ENCODE peak calls at places on chromosome 5, in six cellular contexts. K is B cell, A is AG09319, F is GM13976, Y is OCI-LY7, B is right lobe of liver. R is an unnamed sample.

GRCh38 chr5:157679801-157680200 is 8.5 kb downstream of the C5orf52 start:
- DNase-seq in F (no peak), K (no peak), B (no peak), A (no peak), Y (no peak), R (no peak)

GRCh38 chr5:108629779-108630178 is 117.9 kb upstream of the FER start:
- DNase-seq in Y (no peak), A (no peak), F (no peak), K (no peak), B (no peak), R (no peak)

GRCh38 chr5:13783731-13784130 is 160.8 kb downstream of the DNAH5 start:
- DNase-seq in F (no peak), A (peak; percentile 31), K (no peak), B (no peak), Y (no peak), R (no peak)

GRCh38 chr5:148314187-148314586 is 2.0 kb downstream of the SPINK7 start:
- DNase-seq in Y (no peak), B (no peak), A (no peak), K (no peak), F (no peak), R (no peak)

GRCh38 chr5:174327317-174327864 is 281.9 kb downstream of the NSG2 start:
- DNase-seq in K (no peak), Y (peak; percentile 74), B (no peak), F (peak; percentile 77), A (no peak), R (peak; percentile 69)

GRCh38 chr5:178224403-178224802 is 8.2 kb downstream of the PHYKPL start:
- DNase-seq in F (no peak), B (peak; percentile 43), A (no peak), Y (no peak), K (no peak), R (no peak)

GRCh38 chr5:158388018-158388417 is 529.1 kb upstream of the CLINT1 start:
- DNase-seq in F (no peak), K (no peak), B (no peak), Y (no peak), A (no peak), R (no peak)

GRCh38 chr5:89346573-89346972 is 463.6 kb upstream of the MEF2C start:
- DNase-seq in B (no peak), A (no peak), Y (no peak), K (no peak), F (no peak), R (no peak)

GRCh38 chr5:154771383-154771901 is 16.3 kb downstream of the LARP1 start:
- DNase-seq in A (peak; percentile 66), B (no peak), F (no peak), Y (no peak), K (no peak), R (no peak)

GRCh38 chr5:138450971-138451370 is 12.1 kb downstream of the REEP2 start:
- DNase-seq in K (no peak), Y (no peak), A (no peak), F (no peak), B (no peak), R (no peak)

GRCh38 chr5:137737349-137738256 is 1.7 kb upstream of the KLHL3 start:
- DNase-seq in F (peak; percentile 24), Y (no peak), K (no peak), A (no peak), B (no peak), R (peak; percentile 48)

GRCh38 chr5:166551384-166551783 is 1740.1 kb upstream of the WWC1 start:
- DNase-seq in K (no peak), F (no peak), Y (no peak), B (no peak), A (no peak), R (no peak)

GRCh38 chr5:149563461-149563860 is 12.2 kb upstream of the CSNK1A1 start:
- DNase-seq in B (no peak), K (no peak), F (no peak), A (no peak), Y (no peak), R (no peak)

GRCh38 chr5:9715891-9716335 is 85.8 kb upstream of the TAS2R1 start:
- DNase-seq in Y (no peak), F (no peak), A (no peak), B (no peak), K (no peak), R (no peak)

GRCh38 chr5:90632799-90633198 is 74.2 kb downstream of the ADGRV1 start:
- DNase-seq in F (no peak), K (no peak), B (no peak), A (no peak), Y (no peak), R (no peak)

GRCh38 chr5:1786621-1787471 is 12.8 kb downstream of the MRPL36 start:
- DNase-seq in K (peak; percentile 28), Y (no peak), B (no peak), F (no peak), A (no peak), R (no peak)

GRCh38 chr5:53446908-53447307 is 33.5 kb upstream of the FST start:
- DNase-seq in K (no peak), F (no peak), B (no peak), Y (no peak), A (no peak), R (no peak)

GRCh38 chr5:34550255-34550654 is 105.9 kb upstream of the RAI14 start:
- DNase-seq in K (no peak), F (no peak), A (no peak), Y (no peak), B (no peak), R (no peak)

GRCh38 chr5:154312571-154312970 is 122.0 kb downstream of the GALNT10 start:
- DNase-seq in B (no peak), K (no peak), Y (no peak), A (no peak), F (no peak), R (no peak)

GRCh38 chr5:128257096-128257495 is 173.5 kb downstream of the SLC12A2 start:
- DNase-seq in Y (no peak), F (no peak), K (no peak), B (no peak), A (peak; percentile 38), R (no peak)

GRCh38 chr5:35198681-35199080 is 31.6 kb downstream of the PRLR start:
- DNase-seq in A (no peak), F (no peak), K (no peak), Y (no peak), B (no peak), R (no peak)

DNA sequence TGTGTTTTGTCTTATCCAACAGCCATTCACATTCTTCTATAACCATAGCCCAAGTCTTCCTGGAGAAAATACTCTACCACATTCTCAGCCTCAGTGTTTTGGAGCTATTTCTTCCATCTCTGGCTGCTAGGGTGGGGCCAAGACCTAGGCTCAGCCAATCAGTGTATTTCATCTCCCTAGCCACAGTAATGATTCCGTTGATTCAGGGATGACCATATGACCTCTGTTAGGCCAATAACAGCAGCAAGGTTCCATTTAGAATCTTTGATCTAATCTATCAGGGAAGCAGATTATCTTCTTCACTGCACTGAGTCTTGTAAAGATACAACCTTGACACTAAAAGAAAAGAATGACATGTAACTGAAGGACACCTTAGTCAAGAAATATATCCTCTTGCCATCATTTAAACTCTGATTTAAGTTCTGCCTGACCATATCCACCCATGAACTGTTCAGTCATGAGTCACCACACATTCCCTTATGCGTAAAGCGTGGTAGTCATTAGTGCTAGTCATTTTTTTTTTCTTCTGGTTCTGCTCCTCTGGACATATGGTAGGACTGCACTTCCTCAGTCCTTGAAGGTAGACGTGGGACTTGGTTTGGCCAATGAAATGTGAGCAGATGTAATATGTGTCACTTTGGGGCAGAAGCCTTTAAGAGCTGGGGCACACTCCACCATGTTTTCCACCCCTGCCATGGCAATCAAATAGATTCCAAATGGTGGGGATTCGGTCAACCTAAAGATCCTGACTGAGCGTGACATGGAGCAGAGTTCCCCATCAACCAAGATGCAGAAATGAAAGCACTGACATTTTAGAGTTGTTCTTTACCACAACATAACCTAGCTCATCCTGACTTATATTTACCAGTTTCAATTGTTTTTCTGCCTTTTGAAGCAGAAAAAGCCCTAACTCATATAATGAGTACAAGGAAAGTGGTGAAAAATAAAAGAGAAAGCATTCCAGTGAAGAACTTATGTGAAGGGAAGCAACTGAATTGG is 12.7 kb upstream of the PRELID2 start:
- DNase-seq in B (no peak), K (no peak), F (no peak), Y (no peak), A (no peak), R (no peak)
- TF ChIP-seq CTCF in B (no peak), K (no peak), F (no peak), Y (no peak), A (no peak), R (no peak)

DNA sequence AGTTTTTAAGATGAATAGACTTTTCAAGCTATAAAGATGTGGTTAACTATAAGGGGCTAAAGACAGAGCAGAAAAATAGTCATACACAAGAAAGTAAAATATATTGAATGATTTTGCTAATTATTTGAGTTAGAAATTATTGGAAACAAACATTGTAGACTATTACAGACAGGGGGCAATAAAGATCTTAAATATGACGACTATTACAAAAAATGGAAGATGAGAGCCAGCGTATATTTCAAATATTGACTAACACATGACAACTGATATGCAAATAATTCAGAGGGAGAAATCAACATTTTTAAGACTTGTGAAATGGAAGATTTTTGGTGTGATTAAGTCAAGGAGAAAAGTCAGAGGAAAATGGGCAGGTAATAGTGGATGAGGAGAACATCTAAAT is 520.2 kb upstream of the NUDT12 start:
- DNase-seq in Y (no peak), K (no peak), A (no peak), B (no peak), F (no peak), R (no peak)
- TF ChIP-seq CTCF in Y (no peak), K (no peak), A (no peak), B (no peak), F (no peak), R (no peak)

DNA sequence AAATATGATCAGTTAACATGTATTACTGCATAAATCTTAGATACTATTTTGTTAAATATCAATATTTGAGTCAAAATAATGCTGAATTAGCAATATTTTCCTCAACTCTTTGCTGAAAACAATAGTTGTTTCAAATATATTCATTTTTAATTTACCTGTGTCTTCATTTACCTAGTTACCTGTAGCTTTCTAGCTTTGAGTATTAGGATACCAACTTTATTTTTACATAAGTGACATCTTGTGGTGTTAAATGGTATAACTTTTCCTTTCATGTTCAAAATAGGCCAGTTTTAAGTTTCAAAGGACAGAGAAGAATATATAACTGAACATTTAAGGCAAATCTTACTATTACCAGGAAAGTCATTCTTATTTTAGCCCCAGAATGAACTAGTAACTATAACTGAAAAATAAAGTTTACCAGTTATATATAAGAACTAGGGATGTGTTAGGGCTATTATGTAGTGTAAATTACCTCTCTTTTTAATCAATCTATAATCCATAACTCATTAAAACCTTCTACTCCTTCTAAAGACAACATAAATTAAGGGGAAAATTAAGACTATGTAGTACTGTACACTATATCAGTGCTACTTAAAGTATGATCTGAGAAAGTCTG is 25.3 kb downstream of the AP3B1 start:
- DNase-seq in F (no peak), K (no peak), A (no peak), B (no peak), Y (peak; percentile 32), R (no peak)
- TF ChIP-seq CTCF in F (peak; percentile 10), K (peak; percentile 80), A (peak; percentile 27), B (peak; percentile 54), Y (peak; percentile 86), R (peak; percentile 63)

DNA sequence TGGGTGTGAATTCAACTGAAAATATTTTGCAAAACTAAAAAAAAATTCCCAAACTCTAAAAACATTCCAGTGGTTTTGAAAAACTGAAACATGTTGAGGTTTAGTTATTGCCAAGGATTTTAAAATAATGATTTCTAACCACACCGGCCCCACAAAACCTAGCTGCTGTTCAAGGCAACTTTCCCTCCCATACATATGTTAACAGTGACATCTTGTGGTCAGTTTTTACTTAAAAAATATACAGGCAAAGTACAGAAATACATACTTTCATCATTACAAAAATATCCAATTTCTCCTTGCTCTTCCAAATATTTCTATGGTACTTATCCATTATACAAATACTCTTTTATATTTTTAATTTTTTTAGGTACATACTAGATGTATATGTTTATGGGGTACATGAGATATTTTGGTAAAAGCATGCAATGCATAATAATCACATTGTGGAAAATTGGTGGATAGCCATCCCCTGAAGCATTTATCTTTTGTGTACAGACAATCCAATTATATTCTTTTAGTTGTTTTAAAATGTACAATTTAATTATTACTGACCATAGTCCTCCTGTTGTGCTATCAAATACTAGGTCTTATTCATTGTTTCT is 34.4 kb upstream of the MRPS30 start:
- DNase-seq in B (no peak), F (peak; percentile 14), K (no peak), A (peak; percentile 20), Y (peak; percentile 42), R (no peak)
- TF ChIP-seq CTCF in B (peak; percentile 54), F (peak; percentile 22), K (peak; percentile 71), A (peak; percentile 41), Y (peak; percentile 83), R (peak; percentile 48)

R was measured in activated CD8-positive, alpha-beta T cell treated with anti-CD3 and anti-CD28 coated beads for 36 hours.